ENCODE peak calls at places on chromosomes 2 and 18, in four cellular contexts. One of them, this sample, is unnamed.

GRCh38 chr2:30721668-30722647 is 85.3 kb downstream of the CAPN13 start:
- DNase-seq in LoVo: no peak
- DNase-seq in NAMALWA: no peak
- DNase-seq in CD8-positive, alpha-beta memory T cell: no peak
- DNase-seq in this sample: no peak

GRCh38 chr18:63454497-63454896 is 22.3 kb upstream of the SERPINB5 start:
- DNase-seq in CD8-positive, alpha-beta memory T cell: no peak
- DNase-seq in LoVo: peak
- DNase-seq in NAMALWA: no peak
- DNase-seq in this sample: no peak

GRCh38 chr2:172434821-172435607 is 7.6 kb downstream of the ITGA6 start:
- DNase-seq in CD8-positive, alpha-beta memory T cell: no peak
- DNase-seq in LoVo: no peak
- DNase-seq in NAMALWA: no peak
- DNase-seq in this sample: peak

GRCh38 chr2:240946654-240947053 is 40.5 kb downstream of the CROCC2 start:
- DNase-seq in CD8-positive, alpha-beta memory T cell: no peak
- DNase-seq in NAMALWA: no peak
- DNase-seq in LoVo: no peak
- DNase-seq in this sample: no peak

GRCh38 chr2:165593081-165593480 is 123.6 kb downstream of the CSRNP3 start:
- DNase-seq in CD8-positive, alpha-beta memory T cell: no peak
- DNase-seq in LoVo: no peak
- DNase-seq in NAMALWA: no peak
- DNase-seq in this sample: no peak

GRCh38 chr18:11500153-11501122 is 109.0 kb upstream of the SLC35G4 start:
- DNase-seq in NAMALWA: no peak
- DNase-seq in LoVo: peak
- DNase-seq in CD8-positive, alpha-beta memory T cell: no peak
- DNase-seq in this sample: no peak

GRCh38 chr2:7510353-7510752 is 593.1 kb downstream of the RNF144A start:
- DNase-seq in NAMALWA: peak
- DNase-seq in LoVo: no peak
- DNase-seq in CD8-positive, alpha-beta memory T cell: no peak
- DNase-seq in this sample: no peak

GRCh38 chr2:216692636-216693413 is 2.5 kb downstream of the IGFBP5 start:
- DNase-seq in CD8-positive, alpha-beta memory T cell: peak
- DNase-seq in LoVo: peak
- DNase-seq in NAMALWA: peak
- DNase-seq in this sample: peak

GRCh38 chr2:143193121-143193520 is 63.9 kb downstream of the ARHGAP15 start:
- DNase-seq in CD8-positive, alpha-beta memory T cell: no peak
- DNase-seq in NAMALWA: no peak
- DNase-seq in LoVo: no peak
- DNase-seq in this sample: no peak

This sample was measured in activated T-cell treated with anti-CD3 and anti-CD28 coated beads for 1 hour.